ENCODE peak calls at places on chromosome 18, in eight cellular contexts. B is tibial nerve; U is EL; I is globus pallidus; Q is GM20000; S is NCI-H526 treated with DMSO at 0.1 percent for 48 hours; G is iPS-NIHi11; R is stimulated activated CD4-positive, alpha-beta T cell treated with anti-CD3 and anti-CD28 coated beads, Interleukin-1b, Interleukin-23, amount 100 ng/mL, for 24 hours. L is an unnamed sample.

GRCh38 chr18:45997689-45998088 is 30.6 kb upstream of the EPG5 start:
- DNase-seq in U (no peak), R (no peak), G (peak; percentile 48), I (no peak), S (no peak), Q (peak; percentile 29), B (no peak), L (no peak)

GRCh38 chr18:5628512-5629255 is 84.9 kb upstream of the EPB41L3 start:
- DNase-seq in Q (peak; percentile 57), S (peak; percentile 7), U (no peak), R (no peak), I (no peak), G (peak; percentile 40), B (peak; percentile 16), L (peak; percentile 59)

GRCh38 chr18:621181-621580 is 24.4 kb downstream of the CLUL1 start:
- DNase-seq in R (no peak), Q (no peak), S (no peak), U (peak; percentile 48), I (no peak), B (no peak), G (no peak), L (no peak)

GRCh38 chr18:78407456-78407823 is 572.2 kb upstream of the SALL3 start:
- DNase-seq in S (no peak), Q (no peak), I (no peak), B (no peak), G (no peak), U (no peak), R (no peak), L (no peak)

GRCh38 chr18:46010050-46010449 is 42.9 kb upstream of the EPG5 start:
- DNase-seq in U (no peak), G (no peak), B (no peak), Q (no peak), R (no peak), S (no peak), I (no peak), L (no peak)

GRCh38 chr18:9827856-9828793 is 57.6 kb upstream of the TXNDC2 start:
- DNase-seq in B (no peak), I (peak; percentile 64), Q (no peak), S (no peak), U (peak; percentile 99), G (no peak), R (no peak), L (peak; percentile 67)

GRCh38 chr18:56197460-56197859 is 440.9 kb downstream of the TXNL1 start:
- DNase-seq in G (no peak), U (no peak), R (no peak), B (no peak), I (no peak), Q (no peak), S (no peak), L (no peak)

GRCh38 chr18:28963481-28963880 is 786.6 kb upstream of the CDH2 start:
- DNase-seq in U (peak; percentile 14), S (no peak), Q (no peak), B (no peak), G (no peak), I (no peak), R (no peak), L (no peak)

GRCh38 chr18:3340015-3340681 is 78.2 kb downstream of the MYL12B start:
- DNase-seq in S (no peak), I (no peak), G (no peak), U (peak; percentile 70), B (no peak), R (no peak), Q (no peak), L (no peak)

L was measured in adrenal gland.